ENCODE peak calls at places on chromosomes 2 and 18, in eight cellular contexts. A, J, T, M, Q, Y, C and L are unnamed samples.
A peak's percentile ranks its signal among the peaks of the same experiment; 100 is the strongest.

GRCh38 chr2:74006424-74006823 is 21.7 kb downstream of the TET3 start:
- DNase-seq in Y (no peak), J (no peak), C (no peak), A (peak; percentile 67), T (peak; percentile 46), M (no peak), Q (no peak), L (peak; percentile 46)

GRCh38 chr2:25098558-25099486 is 56.9 kb downstream of the EFR3B start:
- DNase-seq in M (no peak), Y (peak; percentile 49), A (peak; percentile 90), T (no peak), Q (no peak), J (no peak), C (peak; percentile 54), L (no peak)

GRCh38 chr2:73494031-73494430 is 108.4 kb downstream of the ALMS1 start:
- DNase-seq in T (no peak), A (no peak), Y (no peak), M (no peak), J (no peak), C (peak; percentile 10), Q (peak; percentile 34), L (no peak)

GRCh38 chr18:49155857-49156256 is 205.1 kb upstream of the SMAD7 start:
- DNase-seq in A (no peak), C (no peak), Q (no peak), T (no peak), M (no peak), J (no peak), Y (no peak), L (no peak)

GRCh38 chr18:22558945-22559385 is 141.2 kb upstream of the CTAGE1 start:
- DNase-seq in A (peak; percentile 80), J (no peak), M (no peak), C (peak; percentile 21), Y (no peak), Q (peak; percentile 71), T (no peak), L (no peak)

GRCh38 chr2:108193251-108193650 is 46.5 kb upstream of the SULT1C3 start:
- DNase-seq in A (no peak), T (no peak), M (no peak), Q (peak; percentile 71), J (no peak), Y (no peak), C (no peak), L (no peak)

GRCh38 chr2:73981081-73981968 is 3.4 kb upstream of the TET3 start:
- DNase-seq in Q (no peak), C (peak; percentile 59), A (peak; percentile 20), M (peak; percentile 64), J (no peak), T (no peak), Y (no peak), L (no peak)

GRCh38 chr2:175973373-175973772 is 28.7 kb downstream of the LNPK start:
- DNase-seq in M (no peak), Y (no peak), A (no peak), Q (no peak), T (no peak), C (no peak), J (no peak), L (no peak)

GRCh38 chr18:10409041-10409440 is 45.4 kb upstream of the APCDD1 start:
- DNase-seq in Q (no peak), T (no peak), M (no peak), Y (no peak), C (no peak), A (no peak), J (no peak), L (no peak)

GRCh38 chr2:240033330-240033678 is 3.1 kb upstream of the OR6B2 start:
- DNase-seq in Y (no peak), A (no peak), Q (no peak), C (no peak), M (no peak), T (no peak), J (no peak), L (no peak)

GRCh38 chr2:177143444-177143843 is 69.2 kb upstream of the HNRNPA3 start:
- DNase-seq in Y (no peak), T (no peak), C (peak; percentile 58), A (peak; percentile 54), J (no peak), Q (peak; percentile 62), M (no peak), L (no peak)

GRCh38 chr2:7523557-7524210 is 606.5 kb downstream of the RNF144A start:
- DNase-seq in M (no peak), Q (no peak), C (peak; percentile 23), A (no peak), J (no peak), Y (no peak), T (no peak), L (no peak)

GRCh38 chr2:239918749-239919148 is 106.4 kb downstream of the NDUFA10 start:
- DNase-seq in J (no peak), T (no peak), A (no peak), Y (no peak), Q (no peak), C (no peak), M (no peak), L (no peak)

GRCh38 chr2:168146892-168147810 is 100.2 kb downstream of the STK39 start:
- DNase-seq in C (no peak), M (no peak), Q (no peak), Y (no peak), J (no peak), A (no peak), T (no peak), L (no peak)

GRCh38 chr2:240601061-240601830 is 14.7 kb downstream of the CAPN10 start:
- DNase-seq in Y (no peak), Q (no peak), T (no peak), M (no peak), A (no peak), C (no peak), J (no peak), L (no peak)